ENCODE peak calls at places on chromosomes 12 and 14, in four cellular contexts. Q is lung; R is ascending aorta; N is CD4-positive, alpha-beta T cell. W is an unnamed sample.
A peak's percentile ranks its signal among the peaks of the same experiment; 100 is the strongest.

GRCh38 chr14:29236848-29237247 is 470.3 kb downstream of the FOXG1 start:
- DNase-seq in Q (no peak), R (no peak), N (no peak), W (peak; percentile 27)

GRCh38 chr12:67434653-67435375 is 165.7 kb downstream of the CAND1 start:
- DNase-seq in Q (no peak), R (no peak), N (no peak), W (peak; percentile 22)

GRCh38 chr14:61034416-61035100 is 53.5 kb downstream of the SLC38A6 start:
- DNase-seq in Q (peak; percentile 41), R (no peak), N (no peak), W (no peak)

GRCh38 chr14:31420013-31420318 is 384 bp downstream of the HEATR5A start:
- DNase-seq in Q (peak; percentile 82), R (no peak), N (no peak), W (peak; percentile 49)

GRCh38 chr12:107684990-107685359 is 624 bp upstream of the PWP1 start:
- DNase-seq in Q (no peak), R (no peak), N (no peak), W (no peak)

GRCh38 chr14:94390372-94391086 is 2.1 kb upstream of the SERPINA1 start:
- DNase-seq in Q (peak; percentile 88), R (no peak), N (no peak), W (no peak)

GRCh38 chr14:33307691-33308369 is 369.2 kb downstream of the NPAS3 start:
- DNase-seq in Q (no peak), R (no peak), N (no peak), W (no peak)

GRCh38 chr12:2179953-2180736 is 127.4 kb downstream of the CACNA1C start:
- DNase-seq in Q (no peak), R (peak; percentile 47), N (no peak), W (peak; percentile 79)

GRCh38 chr14:90726656-90727055 is 89.6 kb downstream of the TTC7B start:
- DNase-seq in Q (peak; percentile 59), R (no peak), N (no peak), W (peak; percentile 34)

GRCh38 chr14:37655418-37655817 is 60.0 kb downstream of the TTC6 start:
- DNase-seq in Q (no peak), R (no peak), N (no peak), W (peak; percentile 7)

GRCh38 chr14:36553650-36554260 is 28.7 kb downstream of the NKX2-8 start:
- DNase-seq in Q (no peak), R (no peak), N (no peak), W (peak; percentile 55)

GRCh38 chr14:96204151-96205058 is at the start of gene BDKRB2:
- DNase-seq in Q (peak; percentile 70), R (no peak), N (no peak), W (peak; percentile 90)

GRCh38 chr14:62956413-62956812 is 88.8 kb downstream of the KCNH5 start:
- DNase-seq in Q (no peak), R (no peak), N (no peak), W (no peak)

GRCh38 chr12:66296171-66296683 is 6.1 kb upstream of the HELB start:
- DNase-seq in Q (no peak), R (no peak), N (no peak), W (no peak)

GRCh38 chr12:31737345-31737744 is 8.5 kb upstream of the AMN1 start:
- DNase-seq in Q (no peak), R (no peak), N (no peak), W (no peak)

GRCh38 chr12:46373303-46374182 is 970 bp upstream of the SLC38A2 start:
- DNase-seq in Q (peak; percentile 39), R (no peak), N (peak; percentile 21), W (peak; percentile 48)

GRCh38 chr12:5708371-5708770 is 236.7 kb downstream of the ANO2 start:
- DNase-seq in Q (no peak), R (no peak), N (no peak), W (no peak)

GRCh38 chr14:68569970-68570409 is 222.9 kb downstream of the ZFP36L1 start:
- DNase-seq in Q (no peak), R (no peak), N (no peak), W (no peak)

GRCh38 chr14:91899777-91900176 is 32.4 kb upstream of the TC2N start:
- DNase-seq in Q (no peak), R (no peak), N (no peak), W (no peak)

GRCh38 chr14:34246206-34246605 is 215.8 kb downstream of the SPTSSA start:
- DNase-seq in Q (no peak), R (no peak), N (no peak), W (no peak)

GRCh38 chr12:45591635-45592034 is 137.9 kb upstream of the ARID2 start:
- DNase-seq in Q (no peak), R (no peak), N (no peak), W (no peak)

GRCh38 chr12:49763006-49763591 is 21.7 kb downstream of the TMBIM6 start:
- DNase-seq in Q (peak; percentile 70), R (peak; percentile 28), N (peak; percentile 77), W (peak; percentile 38)

GRCh38 chr12:7046383-7047143 is 14.0 kb upstream of the C1S start:
- DNase-seq in Q (no peak), R (no peak), N (no peak), W (no peak)

GRCh38 chr12:7039403-7039802 is 21.1 kb upstream of the C1S start:
- DNase-seq in Q (no peak), R (no peak), N (no peak), W (peak; percentile 54)

GRCh38 chr12:7038591-7038990 is 20.3 kb upstream of the LPCAT3 start:
- DNase-seq in Q (no peak), R (no peak), N (no peak), W (no peak)

GRCh38 chr12:7045913-7046312 is 14.6 kb upstream of the C1S start:
- DNase-seq in Q (no peak), R (no peak), N (no peak), W (no peak)

DNA sequence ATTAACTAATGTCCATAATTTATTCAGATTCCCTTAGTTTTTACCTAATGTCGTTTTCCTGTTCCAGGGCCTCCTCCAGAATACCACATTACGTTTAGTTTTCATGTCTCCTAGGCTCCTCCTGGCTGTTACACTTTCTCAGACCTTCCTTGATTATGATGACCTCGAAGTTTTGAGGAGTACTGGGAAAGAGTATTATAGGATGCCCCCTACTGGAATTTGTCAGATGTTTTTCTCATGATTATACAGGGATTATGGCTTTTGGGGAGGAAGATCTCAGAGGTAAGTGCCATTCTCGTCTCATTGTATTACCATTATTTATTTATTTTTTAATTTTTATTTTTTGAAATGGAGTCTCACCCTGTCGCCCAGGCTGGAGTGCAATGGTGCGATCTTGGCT is 17.7 kb upstream of the C1S start:
- DNase-seq in Q (no peak), R (no peak), N (no peak), W (peak; percentile 16)
- TF ChIP-seq CTCF in Q (peak; percentile 31), R (peak; percentile 30), N (peak; percentile 30), W (no peak)

DNA sequence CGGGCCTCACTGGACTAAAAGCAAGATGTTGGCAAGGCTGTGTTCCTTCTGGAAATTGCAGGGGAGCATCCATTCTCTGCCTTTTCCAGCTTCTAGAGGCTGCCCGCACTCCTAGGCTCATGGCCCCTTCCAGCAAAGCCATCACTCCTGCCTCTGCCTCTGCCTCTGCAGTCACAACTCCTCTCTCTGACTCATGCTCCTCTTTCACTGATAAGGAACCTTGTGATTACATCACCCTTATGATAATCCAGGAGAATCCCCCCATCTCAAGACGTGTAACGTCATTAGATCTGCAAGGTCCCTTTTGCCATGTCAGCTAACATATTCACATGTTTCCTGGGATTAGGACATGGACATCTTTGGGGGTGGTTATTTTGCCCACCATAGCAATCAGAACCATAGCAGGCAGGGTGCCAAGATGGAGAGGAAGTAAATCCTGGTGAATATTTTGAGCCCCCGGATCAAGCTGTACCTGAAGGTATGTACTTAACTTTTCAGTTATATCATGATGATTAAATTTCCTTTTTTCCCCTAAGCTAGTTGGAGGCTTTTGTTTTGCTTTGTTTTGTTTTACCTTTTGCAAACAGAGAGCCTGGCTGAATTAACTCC is 123.6 kb downstream of the SCARB1 start:
- DNase-seq in Q (no peak), R (no peak), N (no peak), W (no peak)
- H3K27ac ChIP-seq in Q (no peak overlapping the region), R (no peak overlapping the region), N (no peak overlapping the region), W (no peak overlapping the region)

GRCh38 chr12:127107744-127108143 is 1159.2 kb upstream of the TMEM132C start:
- DNase-seq in Q (no peak), R (no peak), N (no peak), W (peak; percentile 89)

GRCh38 chr12:127106723-127107122 is 1160.2 kb upstream of the TMEM132C start:
- DNase-seq in Q (no peak), R (no peak), N (no peak), W (no peak)

GRCh38 chr12:127113945-127114344 is 1153.0 kb upstream of the TMEM132C start:
- DNase-seq in Q (no peak), R (no peak), N (no peak), W (no peak)

GRCh38 chr12:127108360-127109215 is 1158.4 kb upstream of the TMEM132C start:
- DNase-seq in Q (peak; percentile 54), R (no peak), N (no peak), W (peak; percentile 66)
- TF ChIP-seq CTCF in Q (peak; percentile 39), R (peak; percentile 43), N (peak; percentile 59), W (peak; percentile 54)

GRCh38 chr12:113198286-113198685 is 12.8 kb downstream of the RITA1 start:
- DNase-seq in Q (no peak), R (no peak), N (no peak), W (no peak)
- H3K27ac ChIP-seq in Q (no peak overlapping the region), R (no peak overlapping the region), N (no peak overlapping the region), W (no peak overlapping the region)

DNA sequence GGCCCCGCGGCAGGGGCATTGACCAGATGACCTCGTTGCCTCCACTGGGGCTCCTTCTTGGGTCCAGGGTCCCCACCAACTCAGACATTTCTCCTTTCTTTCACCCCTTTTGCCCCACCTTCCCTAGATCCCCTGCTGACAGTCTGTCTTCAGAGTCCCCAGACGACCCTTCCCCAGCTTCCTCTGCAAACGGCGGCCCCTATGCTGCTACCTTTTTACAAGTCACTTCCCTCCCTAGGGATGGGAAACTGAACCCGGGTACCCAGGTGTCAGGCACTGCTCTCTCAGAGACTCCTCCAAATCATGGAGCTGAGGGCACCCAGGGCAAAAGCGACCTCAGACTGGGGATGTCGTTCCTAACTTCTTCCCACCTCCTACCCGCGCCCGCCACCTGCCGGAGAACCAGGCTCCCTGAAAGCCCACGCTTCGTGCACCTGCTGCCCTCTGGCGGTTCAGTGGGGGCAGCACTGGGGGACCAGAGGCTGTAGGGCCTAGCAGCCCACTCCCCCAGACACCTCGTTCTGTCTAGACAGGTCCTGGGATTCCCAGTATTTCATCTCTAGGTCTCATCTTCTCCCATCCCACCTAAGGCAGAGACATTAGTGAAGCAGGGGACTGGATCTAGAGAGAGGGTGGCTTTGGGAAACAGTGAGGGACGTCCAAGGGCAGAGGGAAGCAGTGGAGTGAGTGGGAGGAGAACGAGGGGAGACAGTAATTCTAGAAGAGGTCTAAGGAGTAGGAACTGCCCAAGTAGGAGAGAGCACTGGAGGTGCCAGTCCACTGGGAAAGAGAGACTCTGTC is 4.9 kb downstream of the ZNF385A start:
- DNase-seq in Q (peak; percentile 91), R (no peak), N (peak; percentile 87), W (peak; percentile 48)
- TF ChIP-seq CTCF in Q (peak; percentile 100), R (peak; percentile 100), N (peak; percentile 100), W (peak; percentile 99)